ENCODE peak calls at places on chromosomes 7 and 10, in ten cellular contexts. S is anterior cingulate cortex, C is astrocyte of the spinal cord, G is fibroblast of the aortic adventitia, H is MM.1S, L is lower lobe of right lung, V is cortex of kidney, F is nephron progenitor cell, Y is colonic mucosa, K is AG08395. R is an unnamed sample.

GRCh38 chr7:29989257-29989995 is at the start of gene SCRN1:
- DNase-seq in G (peak), S (no peak), C (peak), Y (peak), K (peak), V (no peak), H (peak), L (peak), F (peak), R (peak)

GRCh38 chr7:130844811-130845580 is 111.0 kb upstream of the KLF14 start:
- DNase-seq in V (no peak), S (no peak), H (no peak), Y (no peak), K (peak), G (peak), C (peak), F (no peak), L (no peak), R (no peak)

GRCh38 chr7:108456845-108457540 is 757 bp upstream of the NRCAM start:
- DNase-seq in F (no peak), H (no peak), G (no peak), C (no peak), Y (no peak), V (no peak), K (no peak), L (no peak), S (no peak), R (peak)

GRCh38 chr7:158740013-158740656 is 35.5 kb upstream of the NCAPG2 start:
- DNase-seq in H (no peak), G (peak), C (peak), S (no peak), K (peak), L (no peak), F (no peak), Y (no peak), V (no peak), R (peak)

GRCh38 chr10:46310851-46311250 is 24.1 kb downstream of the ANTXRL start:
- DNase-seq in K (no peak), G (no peak), C (no peak), L (no peak), Y (no peak), S (no peak), V (no peak), F (no peak), H (no peak), R (no peak)

GRCh38 chr7:67551027-67551426 is 554.4 kb downstream of the TYW1 start:
- DNase-seq in Y (no peak), L (peak), C (no peak), K (no peak), S (peak), V (no peak), F (no peak), G (no peak), H (no peak), R (no peak)

GRCh38 chr10:21020545-21020944 is 123.4 kb upstream of the NEBL start:
- DNase-seq in S (no peak), L (no peak), H (peak), G (no peak), V (no peak), C (peak), F (peak), Y (peak), K (no peak), R (no peak)

GRCh38 chr10:121811386-121811785 is 116.4 kb downstream of the ATE1 start:
- DNase-seq in H (no peak), K (no peak), Y (no peak), C (no peak), F (no peak), G (no peak), V (no peak), S (no peak), L (no peak), R (no peak)

GRCh38 chr7:23586159-23586558 is 11.0 kb upstream of the CCDC126 start:
- DNase-seq in F (no peak), C (no peak), G (no peak), S (no peak), Y (no peak), K (no peak), V (no peak), L (no peak), H (no peak), R (no peak)

GRCh38 chr10:103295391-103296044 is 18.6 kb downstream of the INA start:
- DNase-seq in Y (no peak), G (peak), S (no peak), V (no peak), F (no peak), L (no peak), H (no peak), K (peak), C (peak), R (peak)

GRCh38 chr7:10015687-10016086 is 958.0 kb upstream of the PHF14 start:
- DNase-seq in C (no peak), H (no peak), G (no peak), K (no peak), Y (no peak), V (no peak), F (no peak), S (no peak), L (no peak), R (no peak)

GRCh38 chr10:95536017-95536416 is 25.2 kb downstream of the SORBS1 start:
- DNase-seq in L (no peak), H (no peak), S (no peak), G (peak), C (peak), V (no peak), F (no peak), K (no peak), Y (no peak), R (no peak)

GRCh38 chr7:140039896-140040295 is 22.9 kb downstream of the PARP12 start:
- DNase-seq in V (no peak), F (no peak), H (no peak), G (no peak), K (no peak), C (no peak), L (no peak), S (no peak), Y (no peak), R (no peak)

GRCh38 chr10:130687566-130687965 is 551.4 kb downstream of the GLRX3 start:
- DNase-seq in F (no peak), C (no peak), G (no peak), L (no peak), H (no peak), K (no peak), Y (no peak), V (no peak), S (no peak), R (no peak)

GRCh38 chr10:80168679-80169380 is 36.3 kb downstream of the PLAC9 start:
- DNase-seq in Y (no peak), G (no peak), C (no peak), H (peak), K (no peak), L (no peak), F (no peak), S (no peak), V (no peak), R (no peak)

GRCh38 chr10:124763267-124763666 is 19.1 kb upstream of the FAM53B start:
- DNase-seq in F (no peak), C (no peak), K (no peak), H (no peak), L (no peak), G (peak), V (no peak), Y (no peak), S (no peak), R (peak)

GRCh38 chr10:80513106-80513505 is 24.6 kb upstream of the SH2D4B start:
- DNase-seq in Y (no peak), S (no peak), K (no peak), F (no peak), V (no peak), H (no peak), C (no peak), G (no peak), L (no peak), R (no peak)

GRCh38 chr10:102648269-102648888 is 4.1 kb downstream of the TRIM8 start:
- DNase-seq in H (no peak), F (no peak), Y (no peak), K (no peak), G (no peak), S (no peak), V (no peak), L (no peak), C (no peak), R (no peak)

GRCh38 chr7:25711940-25712339 is 440.1 kb upstream of the NFE2L3 start:
- DNase-seq in Y (no peak), G (no peak), H (no peak), C (no peak), L (no peak), S (no peak), V (no peak), K (no peak), F (no peak), R (no peak)

GRCh38 chr7:117908031-117908795 is 35.0 kb upstream of the CTTNBP2 start:
- DNase-seq in K (no peak), H (no peak), Y (no peak), V (no peak), F (no peak), L (no peak), G (no peak), S (no peak), C (no peak), R (no peak)

GRCh38 chr7:68244411-68244810 is 1247.8 kb downstream of the TYW1 start:
- DNase-seq in S (no peak), V (no peak), G (no peak), L (no peak), F (no peak), Y (no peak), H (no peak), C (no peak), K (no peak), R (no peak)

GRCh38 chr7:100446040-100446439 is 9.7 kb upstream of the PPP1R35 start:
- DNase-seq in C (no peak), L (no peak), Y (no peak), S (no peak), V (no peak), H (no peak), F (no peak), K (peak), G (peak), R (peak)

GRCh38 chr10:95289003-95289920 is 1.5 kb downstream of the PDLIM1 start:
- DNase-seq in K (peak), H (no peak), G (no peak), Y (peak), L (no peak), S (no peak), V (no peak), F (no peak), C (no peak), R (peak)

GRCh38 chr7:5234852-5235831 is 45.1 kb downstream of the WIPI2 start:
- DNase-seq in C (no peak), H (peak), L (peak), K (peak), V (no peak), F (no peak), S (no peak), G (no peak), Y (no peak), R (no peak)

GRCh38 chr7:1593904-1594421 is 24.1 kb upstream of the PSMG3 start:
- DNase-seq in C (no peak), K (no peak), L (no peak), G (no peak), H (no peak), S (no peak), Y (no peak), V (no peak), F (no peak), R (no peak)

R was measured in adipocyte.